ENCODE peak calls at places on chromosome 5, in four cellular contexts. F, Q, J and Y are unnamed samples.

GRCh38 chr5:976849-977751 is 31.5 kb upstream of the NKD2 start:
- DNase-seq in J (no peak), F (no peak), Q (no peak), Y (no peak)

GRCh38 chr5:2686296-2686695 is 65.2 kb downstream of the IRX2 start:
- DNase-seq in F (no peak), Q (no peak), J (no peak), Y (no peak)

GRCh38 chr5:79464695-79465332 is 49.1 kb downstream of the HOMER1 start:
- DNase-seq in Q (no peak), F (no peak), J (no peak), Y (no peak)

GRCh38 chr5:140141241-140141640 is 15.5 kb downstream of the IGIP start:
- DNase-seq in F (no peak), Q (no peak), J (no peak), Y (no peak)

GRCh38 chr5:168713051-168713450 is 133.9 kb upstream of the PANK3 start:
- DNase-seq in Q (no peak), J (no peak), F (no peak), Y (no peak)

GRCh38 chr5:142537938-142538337 is 148.0 kb downstream of the FGF1 start:
- DNase-seq in Q (no peak), F (no peak), J (no peak), Y (no peak)

GRCh38 chr5:130875673-130876072 is 289.4 kb downstream of the HINT1 start:
- DNase-seq in J (no peak), Q (no peak), F (no peak), Y (no peak)

GRCh38 chr5:126983874-126984266 is 46.5 kb downstream of the MARCHF3 start:
- DNase-seq in Q (no peak), J (no peak), F (no peak), Y (no peak)

GRCh38 chr5:81558188-81558587 is 164.3 kb upstream of the ACOT12 start:
- DNase-seq in Q (no peak), F (no peak), J (no peak), Y (no peak)

GRCh38 chr5:20972419-20972925 is 984.5 kb upstream of the CDH18 start:
- DNase-seq in Q (peak), J (no peak), F (peak), Y (no peak)

GRCh38 chr5:172707285-172708182 is 63.5 kb downstream of the DUSP1 start:
- DNase-seq in F (peak), J (no peak), Q (no peak), Y (no peak)

GRCh38 chr5:119269061-119269579 is 86.7 kb upstream of the TNFAIP8 start:
- DNase-seq in J (no peak), F (peak), Q (no peak), Y (peak)

GRCh38 chr5:41057940-41058339 is 13.2 kb downstream of the MROH2B start:
- DNase-seq in J (no peak), Q (no peak), F (no peak), Y (no peak)

GRCh38 chr5:142826741-142827492 is 56.7 kb downstream of the ARHGAP26 start:
- DNase-seq in J (no peak), Q (no peak), F (no peak), Y (no peak)

GRCh38 chr5:168151041-168151440 is 140.4 kb upstream of the WWC1 start:
- DNase-seq in Q (no peak), J (no peak), F (no peak), Y (no peak)

GRCh38 chr5:94693043-94693822 is 74.8 kb downstream of the SLF1 start:
- DNase-seq in Q (no peak), F (peak), J (no peak), Y (no peak)

GRCh38 chr5:175124251-175124813 is 319.6 kb downstream of the DRD1 start:
- DNase-seq in F (no peak), J (no peak), Q (no peak), Y (no peak)
- TF ChIP-seq YY1 in F (no peak), J (no peak), Q (no peak), Y (no peak)

GRCh38 chr5:123717139-123717538 is 205.2 kb downstream of the CSNK1G3 start:
- DNase-seq in J (no peak), Q (no peak), F (no peak), Y (no peak)
- TF ChIP-seq SUZ12 in J (no peak), Q (no peak), F (no peak), Y (no peak)

GRCh38 chr5:153223376-153223775 is 267.1 kb upstream of the GRIA1 start:
- DNase-seq in Q (no peak), J (no peak), F (no peak), Y (no peak)
- TF ChIP-seq YY1 in Q (no peak), J (no peak), F (no peak), Y (no peak)

DNA sequence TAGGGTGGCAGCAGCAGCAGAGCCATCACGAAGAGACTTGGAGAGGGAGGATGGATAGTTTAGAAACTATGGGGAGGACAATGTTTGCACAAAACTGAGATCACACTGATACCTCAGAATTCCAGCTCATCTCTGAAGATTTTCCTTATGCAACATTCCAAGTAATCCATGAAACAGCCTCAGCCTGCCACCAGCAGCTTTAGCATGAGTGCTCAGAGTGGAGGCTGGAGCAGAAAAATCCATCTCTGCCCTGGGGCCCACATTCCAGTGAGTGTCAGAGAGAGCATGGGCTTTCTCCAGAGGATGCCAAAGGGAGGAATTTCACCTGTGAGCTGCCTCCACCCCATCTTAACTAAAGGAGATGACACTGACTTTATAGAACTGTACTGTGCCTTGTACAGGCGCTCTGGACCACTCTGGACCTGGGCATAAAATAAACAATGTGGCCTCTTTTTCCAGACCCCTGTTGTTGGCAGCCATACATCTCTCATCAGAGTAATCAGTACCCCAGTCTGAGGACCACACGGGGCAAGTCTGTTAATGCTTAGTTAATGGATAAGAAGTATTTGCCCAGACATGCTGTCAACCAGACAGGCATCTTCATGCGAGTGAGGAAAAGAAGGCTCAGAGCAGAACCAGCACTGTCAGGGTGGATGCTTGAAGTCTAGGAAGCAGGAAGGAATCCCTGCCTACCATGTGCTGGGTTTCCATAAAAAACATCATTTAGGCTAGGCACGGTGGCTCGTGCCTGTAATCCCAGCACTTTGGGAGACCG is 440.9 kb downstream of the ENC1 start:
- DNase-seq in J (no peak), Q (no peak), F (no peak), Y (peak)
- TF ChIP-seq SUZ12 in J (no peak), Q (no peak), F (no peak), Y (no peak)